ENCODE peak calls at places on chromosomes 13 and 19, in eight cellular contexts. T is lower lobe of right lung; I is cardiac muscle cell; F is naive thymus-derived CD4-positive, alpha-beta T cell; V is CD8-positive, alpha-beta memory T cell; J is adrenal gland; S is colonic mucosa; N is H9. O is an unnamed sample.
A peak's percentile ranks its signal among the peaks of the same experiment; 100 is the strongest.

GRCh38 chr19:35294328-35294727 is 2.4 kb downstream of the MAG start:
- DNase-seq in T (no peak), I (no peak), F (no peak), V (no peak), J (no peak), S (no peak), N (no peak), O (no peak)

GRCh38 chr19:29812080-29812880 is 489 bp downstream of the CCNE1 start:
- DNase-seq in T (peak; percentile 51), I (peak; percentile 28), F (no peak), V (peak; percentile 53), J (peak; percentile 43), S (peak; percentile 33), N (no peak), O (no peak)

GRCh38 chr19:1067341-1068103 is 555 bp downstream of the ARHGAP45 start:
- DNase-seq in T (peak; percentile 48), I (no peak), F (no peak), V (peak; percentile 91), J (no peak), S (no peak), N (no peak), O (no peak)

GRCh38 chr19:33214621-33215020 is 11.0 kb downstream of the SLC7A10 start:
- DNase-seq in T (no peak), I (peak; percentile 59), F (no peak), V (no peak), J (no peak), S (no peak), N (peak; percentile 79), O (no peak)

GRCh38 chr19:33370783-33371182 is 2.7 kb upstream of the CEBPG start:
- DNase-seq in T (no peak), I (no peak), F (no peak), V (no peak), J (no peak), S (no peak), N (no peak), O (no peak)

GRCh38 chr13:76638882-76639281 is 247.3 kb downstream of the KCTD12 start:
- DNase-seq in T (no peak), I (no peak), F (no peak), V (no peak), J (no peak), S (no peak), N (no peak), O (no peak)

GRCh38 chr13:57982782-57983181 is 351.2 kb downstream of the PCDH17 start:
- DNase-seq in T (no peak), I (no peak), F (no peak), V (no peak), J (no peak), S (no peak), N (no peak), O (no peak)

GRCh38 chr13:84607614-84608013 is 725.3 kb upstream of the SLITRK1 start:
- DNase-seq in T (no peak), I (no peak), F (no peak), V (no peak), J (peak; percentile 25), S (no peak), N (no peak), O (no peak)

GRCh38 chr19:49327878-49328544 is 3.0 kb upstream of the SLC6A16 start:
- DNase-seq in T (no peak), I (peak; percentile 16), F (peak; percentile 42), V (no peak), J (peak; percentile 17), S (peak; percentile 36), N (peak; percentile 51), O (no peak)

GRCh38 chr19:48797103-48797502 is 13.7 kb downstream of the BCAT2 start:
- DNase-seq in T (no peak), I (no peak), F (no peak), V (no peak), J (no peak), S (no peak), N (no peak), O (no peak)

DNA sequence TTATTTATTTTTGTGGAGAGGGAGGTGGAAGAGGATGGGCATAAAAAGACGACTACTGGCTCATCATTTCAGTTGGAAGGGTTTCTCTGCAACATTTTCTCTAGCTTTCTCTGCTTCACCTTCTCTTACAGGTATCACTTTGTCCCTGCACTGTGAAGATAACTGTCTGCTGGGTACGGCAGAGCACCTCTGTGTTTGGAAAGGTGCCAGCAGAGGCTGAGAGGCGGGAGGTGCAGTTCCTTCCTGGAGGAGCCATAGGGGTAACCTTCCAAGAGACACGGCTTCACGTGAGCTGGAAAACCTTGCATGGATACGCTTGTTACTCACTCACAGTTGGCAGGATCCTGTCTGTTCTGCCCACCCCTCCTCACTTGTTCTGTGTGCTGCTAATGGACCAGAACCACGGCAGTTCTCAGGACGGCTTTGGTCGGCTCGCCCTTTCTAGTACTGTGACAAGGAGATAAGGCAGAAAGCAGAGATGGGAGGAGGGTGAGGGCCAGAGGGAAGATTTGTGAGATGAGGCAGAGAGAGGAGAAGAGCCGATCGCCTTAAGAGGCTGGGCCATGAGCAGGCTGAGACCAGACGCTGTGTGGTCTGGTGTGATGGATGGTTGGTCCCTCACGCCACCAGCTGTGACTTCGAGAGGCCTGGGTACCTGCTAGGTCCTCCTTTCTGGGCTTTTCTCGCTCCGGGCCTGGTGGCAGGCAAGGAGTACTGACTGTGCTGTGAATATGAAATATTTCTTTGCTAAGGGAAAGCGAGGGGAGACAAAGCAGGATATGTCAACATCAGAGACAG is 66.8 kb downstream of the MRPL57 start:
- DNase-seq in T (no peak), I (no peak), F (no peak), V (no peak), J (no peak), S (no peak), N (no peak), O (no peak)
- H3K27ac ChIP-seq in T (no peak overlapping the region), I (no peak overlapping the region), F (no peak overlapping the region), V (no peak overlapping the region), J (no peak overlapping the region), S (no peak overlapping the region), N (no peak overlapping the region), O (no peak overlapping the region)

GRCh38 chr13:39405107-39405506 is 197.9 kb downstream of the LHFPL6 start:
- DNase-seq in T (no peak), I (no peak), F (no peak), V (no peak), J (no peak), S (no peak), N (no peak), O (no peak)

GRCh38 chr13:39406688-39407087 is 196.3 kb downstream of the LHFPL6 start:
- DNase-seq in T (no peak), I (no peak), F (no peak), V (no peak), J (no peak), S (no peak), N (no peak), O (no peak)

GRCh38 chr13:39407786-39408185 is 195.2 kb downstream of the LHFPL6 start:
- DNase-seq in T (no peak), I (no peak), F (no peak), V (no peak), J (no peak), S (no peak), N (no peak), O (no peak)

GRCh38 chr13:39407138-39407537 is 195.9 kb downstream of the LHFPL6 start:
- DNase-seq in T (no peak), I (no peak), F (no peak), V (no peak), J (no peak), S (no peak), N (no peak), O (no peak)

GRCh38 chr13:39405596-39405995 is 197.4 kb downstream of the LHFPL6 start:
- DNase-seq in T (no peak), I (no peak), F (no peak), V (no peak), J (no peak), S (no peak), N (no peak), O (no peak)
- H3K4me1 ChIP-seq in T (peaks cover 17% of the 10 kb centered on the region), I (peaks cover 12% of the 10 kb centered on the region), F (no peaks in the 10 kb centered on the region), V (no peaks in the 10 kb centered on the region), J (peaks cover 20% of the 10 kb centered on the region), S (no peaks in the 10 kb centered on the region), N (peaks cover 9% of the 10 kb centered on the region), O (peaks cover 11% of the 10 kb centered on the region)

GRCh38 chr13:73061478-73062275 is 2.9 kb downstream of the KLF5 start:
- DNase-seq in T (no peak), I (no peak), F (no peak), V (no peak), J (no peak), S (peak; percentile 60), N (no peak), O (no peak)

GRCh38 chr13:73064991-73065390 is 6.2 kb downstream of the KLF5 start:
- DNase-seq in T (no peak), I (no peak), F (no peak), V (no peak), J (no peak), S (no peak), N (no peak), O (no peak)

GRCh38 chr13:73060251-73061160 is 1.7 kb downstream of the KLF5 start:
- DNase-seq in T (no peak), I (no peak), F (no peak), V (no peak), J (no peak), S (peak; percentile 44), N (no peak), O (peak; percentile 23)

GRCh38 chr13:73063166-73063565 is 4.4 kb downstream of the KLF5 start:
- DNase-seq in T (no peak), I (no peak), F (no peak), V (no peak), J (no peak), S (no peak), N (no peak), O (no peak)

DNA sequence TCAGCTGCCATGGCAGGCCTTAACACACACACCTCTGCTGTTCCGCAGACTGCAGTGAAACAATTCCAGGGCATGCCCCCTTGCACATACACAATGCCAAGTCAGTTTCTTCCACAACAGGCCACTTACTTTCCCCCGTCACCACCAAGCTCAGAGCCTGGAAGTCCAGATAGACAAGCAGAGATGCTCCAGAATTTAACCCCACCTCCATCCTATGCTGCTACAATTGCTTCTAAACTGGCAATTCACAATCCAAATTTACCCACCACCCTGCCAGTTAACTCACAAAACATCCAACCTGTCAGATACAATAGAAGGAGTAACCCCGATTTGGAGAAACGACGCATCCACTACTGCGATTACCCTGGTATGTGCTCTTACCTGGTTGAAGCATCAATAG is 3.6 kb downstream of the KLF5 start:
- DNase-seq in T (no peak), I (no peak), F (no peak), V (no peak), J (no peak), S (no peak), N (no peak), O (no peak)
- H3K27ac ChIP-seq in T (no peak overlapping the region), I (no peak overlapping the region), F (no peak overlapping the region), V (no peak overlapping the region), J (no peak overlapping the region), S (peak overlapping the region; percentile 72), N (no peak overlapping the region), O (no peak overlapping the region)

DNA sequence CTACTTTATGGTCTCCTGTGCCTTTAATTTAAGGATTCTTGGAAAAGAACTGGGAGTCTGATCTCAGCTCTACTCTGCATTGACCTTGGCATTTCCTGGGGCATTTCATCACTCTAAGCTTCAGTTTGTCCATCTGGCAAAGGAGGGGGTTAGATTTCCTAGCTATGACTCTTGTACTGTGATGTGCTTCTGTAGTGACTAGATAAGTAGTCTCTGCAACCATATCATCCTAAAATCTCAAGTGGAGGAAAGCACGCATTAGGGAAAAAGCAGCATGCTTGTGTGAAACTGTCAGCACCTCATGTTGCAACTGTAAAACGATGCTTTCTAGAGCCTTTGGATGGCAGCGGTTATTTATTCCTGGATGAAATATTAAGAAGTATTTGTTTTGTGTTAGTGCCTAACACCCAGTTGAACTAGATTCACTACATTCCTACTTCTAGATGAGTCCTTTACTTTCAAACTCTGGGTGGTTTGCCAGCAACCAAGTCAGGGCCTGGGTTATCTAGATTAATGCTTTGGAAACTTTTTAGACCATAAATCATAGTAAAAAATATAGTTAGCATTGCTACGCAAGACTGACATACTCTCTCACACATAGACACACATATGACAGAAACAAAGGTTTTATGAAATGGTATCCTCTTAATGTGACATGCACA is 6.8 kb downstream of the WDFY2 start:
- DNase-seq in T (no peak), I (peak; percentile 52), F (no peak), V (no peak), J (peak; percentile 75), S (no peak), N (no peak), O (peak; percentile 35)
- H3K4me1 ChIP-seq in T (peaks cover 32% of the 10 kb centered on the region), I (peaks cover 50% of the 10 kb centered on the region), F (peaks cover under 1% of the 10 kb centered on the region), V (peaks cover 11% of the 10 kb centered on the region), J (peaks cover 94% of the 10 kb centered on the region), S (no peaks in the 10 kb centered on the region), N (peaks cover 18% of the 10 kb centered on the region), O (peaks cover 42% of the 10 kb centered on the region)

O was measured in tibial artery.